ENCODE peak calls at places on chromosomes 16 and 17, in ten cellular contexts. A is neural crest cell; V is hepatic stellate cell; J is stimulated activated CD4-positive, alpha-beta T cell treated with anti-CD3 and anti-CD28 coated beads, Interleukin-4, amount 100 ng/mL, for 4 hours; D is upper lobe of right lung; U is cortex of kidney; G is A549; Q is WTC11; L is non-pigmented ciliary epithelial cell; S is activated CD4-positive, alpha-beta T cell treated with anti-CD3 and anti-CD28 coated beads, Interleukin-2, amount 50 U/mL, for 48 hours. H is an unnamed sample.

GRCh38 chr16:23048164-23048563 is 101.1 kb downstream of the USP31 start:
- DNase-seq in G (no peak), J (no peak), Q (no peak), A (no peak), V (no peak), U (no peak), S (no peak), D (no peak), L (no peak), H (no peak)

GRCh38 chr17:42872251-42872965 is 21.4 kb downstream of the AOC3 start:
- DNase-seq in A (no peak), V (no peak), J (no peak), G (no peak), Q (no peak), D (no peak), S (no peak), U (no peak), L (no peak), H (no peak)

GRCh38 chr16:50354629-50355456 is 13.9 kb downstream of the BRD7 start:
- DNase-seq in G (no peak), A (no peak), L (no peak), V (no peak), S (no peak), D (no peak), Q (no peak), U (no peak), J (no peak), H (no peak)

GRCh38 chr16:79535130-79535529 is 65.4 kb downstream of the MAF start:
- DNase-seq in V (no peak), L (no peak), Q (no peak), A (no peak), J (no peak), U (no peak), S (no peak), D (no peak), G (no peak), H (no peak)

GRCh38 chr17:1511756-1512321 is 4.6 kb downstream of the INPP5K start:
- DNase-seq in U (no peak), J (no peak), G (no peak), D (no peak), Q (no peak), L (no peak), V (no peak), S (no peak), A (no peak), H (no peak)

GRCh38 chr16:51180719-51181494 is 29.8 kb upstream of the SALL1 start:
- DNase-seq in G (no peak), A (no peak), S (no peak), J (no peak), U (no peak), D (no peak), Q (no peak), L (no peak), V (no peak), H (no peak)

GRCh38 chr17:19948100-19948943 is 29.3 kb downstream of the AKAP10 start:
- DNase-seq in A (no peak), D (no peak), U (no peak), S (no peak), G (peak; percentile 24), L (no peak), V (no peak), Q (no peak), J (no peak), H (no peak)

GRCh38 chr17:65268832-65269231 is 131.7 kb downstream of the RGS9 start:
- DNase-seq in U (no peak), G (no peak), J (no peak), L (peak; percentile 26), D (no peak), S (no peak), V (peak; percentile 39), Q (no peak), A (no peak), H (no peak)

GRCh38 chr17:65783845-65784334 is 222.4 kb upstream of the AXIN2 start:
- DNase-seq in U (no peak), Q (no peak), V (peak; percentile 12), A (no peak), G (peak; percentile 89), S (no peak), D (no peak), J (no peak), L (peak; percentile 78), H (peak; percentile 77)

GRCh38 chr16:3022697-3023414 is 886 bp downstream of the HCFC1R1 start:
- DNase-seq in A (no peak), J (no peak), U (no peak), Q (no peak), S (peak; percentile 39), V (peak; percentile 54), G (peak; percentile 86), D (no peak), L (no peak), H (no peak)

GRCh38 chr17:4744999-4745969 is 5.6 kb upstream of the CXCL16 start:
- DNase-seq in V (no peak), Q (peak; percentile 77), S (no peak), A (peak; percentile 12), U (no peak), L (no peak), G (no peak), J (no peak), D (no peak), H (no peak)

GRCh38 chr16:3652373-3653037 is 2.0 kb upstream of the DNASE1 start:
- DNase-seq in G (no peak), U (no peak), Q (peak; percentile 18), A (no peak), L (no peak), V (no peak), J (no peak), S (no peak), D (peak; percentile 44), H (no peak)

H was measured in kidney epithelial cell.